ENCODE peak calls at places on chromosomes 6 and 20, in ten cellular contexts. One of them, this sample, is unnamed.

GRCh38 chr20:3889489-3890409 is 562 bp downstream of the PANK2 start:
- DNase-seq in Calu3: peak
- DNase-seq in cardiac muscle cell: peak
- DNase-seq in endothelial cell: peak
- DNase-seq in HFF-Myc: no peak
- DNase-seq in A549: peak
- DNase-seq in brain microvascular endothelial cell: no peak
- DNase-seq in HepG2: peak
- DNase-seq in heart left ventricle: peak
- DNase-seq in gastrocnemius medialis: peak
- DNase-seq in this sample: no peak

GRCh38 chr6:142846883-142847287 is 98.1 kb downstream of the HIVEP2 start:
- DNase-seq in endothelial cell: no peak
- DNase-seq in Calu3: no peak
- DNase-seq in brain microvascular endothelial cell: peak
- DNase-seq in cardiac muscle cell: no peak
- DNase-seq in heart left ventricle: no peak
- DNase-seq in HepG2: peak
- DNase-seq in A549: peak
- DNase-seq in gastrocnemius medialis: peak
- DNase-seq in HFF-Myc: peak
- DNase-seq in this sample: peak

GRCh38 chr20:38805958-38806854 is 709 bp downstream of the PPP1R16B start:
- DNase-seq in HFF-Myc: no peak
- DNase-seq in heart left ventricle: peak
- DNase-seq in brain microvascular endothelial cell: no peak
- DNase-seq in endothelial cell: peak
- DNase-seq in Calu3: peak
- DNase-seq in cardiac muscle cell: peak
- DNase-seq in A549: no peak
- DNase-seq in gastrocnemius medialis: no peak
- DNase-seq in HepG2: no peak
- DNase-seq in this sample: no peak

GRCh38 chr6:56699066-56699654 is 56.5 kb upstream of the DST start:
- DNase-seq in A549: no peak
- DNase-seq in cardiac muscle cell: no peak
- DNase-seq in HepG2: peak
- DNase-seq in endothelial cell: no peak
- DNase-seq in Calu3: no peak
- DNase-seq in heart left ventricle: no peak
- DNase-seq in gastrocnemius medialis: no peak
- DNase-seq in brain microvascular endothelial cell: no peak
- DNase-seq in HFF-Myc: no peak
- DNase-seq in this sample: no peak

GRCh38 chr6:109894181-109894580 is 83.9 kb upstream of the GPR6 start:
- DNase-seq in A549: no peak
- DNase-seq in HFF-Myc: no peak
- DNase-seq in cardiac muscle cell: no peak
- DNase-seq in heart left ventricle: no peak
- DNase-seq in HepG2: no peak
- DNase-seq in endothelial cell: no peak
- DNase-seq in gastrocnemius medialis: no peak
- DNase-seq in Calu3: no peak
- DNase-seq in brain microvascular endothelial cell: no peak
- DNase-seq in this sample: no peak

GRCh38 chr6:17995414-17995813 is 8.0 kb upstream of the KIF13A start:
- DNase-seq in HFF-Myc: no peak
- DNase-seq in brain microvascular endothelial cell: no peak
- DNase-seq in HepG2: no peak
- DNase-seq in endothelial cell: no peak
- DNase-seq in A549: no peak
- DNase-seq in cardiac muscle cell: no peak
- DNase-seq in heart left ventricle: no peak
- DNase-seq in Calu3: no peak
- DNase-seq in gastrocnemius medialis: no peak
- DNase-seq in this sample: no peak

GRCh38 chr6:36120539-36120938 is 9.8 kb upstream of the MAPK13 start:
- DNase-seq in gastrocnemius medialis: no peak
- DNase-seq in brain microvascular endothelial cell: no peak
- DNase-seq in A549: no peak
- DNase-seq in HepG2: no peak
- DNase-seq in Calu3: no peak
- DNase-seq in HFF-Myc: no peak
- DNase-seq in cardiac muscle cell: no peak
- DNase-seq in heart left ventricle: no peak
- DNase-seq in endothelial cell: no peak
- DNase-seq in this sample: no peak

GRCh38 chr6:166987930-166988329 is 11.3 kb upstream of the CEP43 start:
- DNase-seq in cardiac muscle cell: no peak
- DNase-seq in gastrocnemius medialis: no peak
- DNase-seq in HFF-Myc: no peak
- DNase-seq in heart left ventricle: no peak
- DNase-seq in brain microvascular endothelial cell: no peak
- DNase-seq in A549: no peak
- DNase-seq in Calu3: no peak
- DNase-seq in endothelial cell: no peak
- DNase-seq in HepG2: no peak
- DNase-seq in this sample: no peak

GRCh38 chr20:50595988-50596693 is 86.0 kb downstream of the PTPN1 start:
- DNase-seq in HepG2: no peak
- DNase-seq in Calu3: no peak
- DNase-seq in heart left ventricle: peak
- DNase-seq in HFF-Myc: no peak
- DNase-seq in brain microvascular endothelial cell: no peak
- DNase-seq in A549: no peak
- DNase-seq in cardiac muscle cell: no peak
- DNase-seq in endothelial cell: no peak
- DNase-seq in gastrocnemius medialis: no peak
- DNase-seq in this sample: no peak

GRCh38 chr6:159762681-159763293 is 942 bp downstream of the ACAT2 start:
- DNase-seq in brain microvascular endothelial cell: no peak
- DNase-seq in endothelial cell: no peak
- DNase-seq in HepG2: peak
- DNase-seq in HFF-Myc: no peak
- DNase-seq in Calu3: no peak
- DNase-seq in heart left ventricle: no peak
- DNase-seq in cardiac muscle cell: no peak
- DNase-seq in A549: peak
- DNase-seq in gastrocnemius medialis: no peak
- DNase-seq in this sample: no peak

GRCh38 chr6:38996676-38997075 is 51.9 kb upstream of the GLP1R start:
- DNase-seq in endothelial cell: no peak
- DNase-seq in cardiac muscle cell: no peak
- DNase-seq in HFF-Myc: no peak
- DNase-seq in brain microvascular endothelial cell: no peak
- DNase-seq in A549: no peak
- DNase-seq in gastrocnemius medialis: no peak
- DNase-seq in heart left ventricle: no peak
- DNase-seq in HepG2: no peak
- DNase-seq in Calu3: no peak
- DNase-seq in this sample: no peak

GRCh38 chr6:56349196-56349595 is 101.8 kb upstream of the COL21A1 start:
- DNase-seq in heart left ventricle: no peak
- DNase-seq in HFF-Myc: no peak
- DNase-seq in A549: no peak
- DNase-seq in brain microvascular endothelial cell: no peak
- DNase-seq in Calu3: no peak
- DNase-seq in gastrocnemius medialis: no peak
- DNase-seq in endothelial cell: no peak
- DNase-seq in HepG2: no peak
- DNase-seq in cardiac muscle cell: no peak
- DNase-seq in this sample: no peak

GRCh38 chr6:558089-558488 is 98.8 kb downstream of the HUS1B start:
- DNase-seq in gastrocnemius medialis: no peak
- DNase-seq in heart left ventricle: no peak
- DNase-seq in A549: no peak
- DNase-seq in brain microvascular endothelial cell: no peak
- DNase-seq in endothelial cell: no peak
- DNase-seq in cardiac muscle cell: no peak
- DNase-seq in Calu3: no peak
- DNase-seq in HFF-Myc: no peak
- DNase-seq in HepG2: no peak
- DNase-seq in this sample: no peak
- TF ChIP-seq CTCF in gastrocnemius medialis: no peak
- TF ChIP-seq CTCF in heart left ventricle: no peak
- TF ChIP-seq CTCF in A549: peak
- TF ChIP-seq CTCF in brain microvascular endothelial cell: no peak
- TF ChIP-seq CTCF in endothelial cell: no peak
- TF ChIP-seq CTCF in cardiac muscle cell: peak
- TF ChIP-seq CTCF in Calu3: no peak
- TF ChIP-seq CTCF in HFF-Myc: no peak
- TF ChIP-seq CTCF in HepG2: no peak
- TF ChIP-seq CTCF in this sample: peak

GRCh38 chr20:41365785-41366545 is 653 bp downstream of the EMILIN3 start:
- DNase-seq in heart left ventricle: no peak
- DNase-seq in A549: no peak
- DNase-seq in Calu3: no peak
- DNase-seq in gastrocnemius medialis: no peak
- DNase-seq in cardiac muscle cell: peak
- DNase-seq in HepG2: no peak
- DNase-seq in brain microvascular endothelial cell: no peak
- DNase-seq in HFF-Myc: no peak
- DNase-seq in endothelial cell: no peak
- DNase-seq in this sample: no peak

GRCh38 chr20:41362748-41363140 is 3.9 kb downstream of the EMILIN3 start:
- DNase-seq in heart left ventricle: peak
- DNase-seq in HFF-Myc: no peak
- DNase-seq in cardiac muscle cell: no peak
- DNase-seq in brain microvascular endothelial cell: no peak
- DNase-seq in A549: no peak
- DNase-seq in HepG2: no peak
- DNase-seq in endothelial cell: no peak
- DNase-seq in Calu3: no peak
- DNase-seq in gastrocnemius medialis: no peak
- DNase-seq in this sample: no peak

GRCh38 chr20:41364967-41365765 is 1.5 kb downstream of the EMILIN3 start:
- DNase-seq in endothelial cell: no peak
- DNase-seq in HFF-Myc: no peak
- DNase-seq in A549: no peak
- DNase-seq in heart left ventricle: no peak
- DNase-seq in brain microvascular endothelial cell: no peak
- DNase-seq in HepG2: no peak
- DNase-seq in gastrocnemius medialis: no peak
- DNase-seq in cardiac muscle cell: no peak
- DNase-seq in Calu3: no peak
- DNase-seq in this sample: no peak

GRCh38 chr20:41363601-41364000 is 3.0 kb downstream of the EMILIN3 start:
- DNase-seq in HepG2: no peak
- DNase-seq in brain microvascular endothelial cell: no peak
- DNase-seq in heart left ventricle: no peak
- DNase-seq in Calu3: no peak
- DNase-seq in HFF-Myc: no peak
- DNase-seq in cardiac muscle cell: no peak
- DNase-seq in A549: no peak
- DNase-seq in endothelial cell: no peak
- DNase-seq in gastrocnemius medialis: no peak
- DNase-seq in this sample: no peak

DNA sequence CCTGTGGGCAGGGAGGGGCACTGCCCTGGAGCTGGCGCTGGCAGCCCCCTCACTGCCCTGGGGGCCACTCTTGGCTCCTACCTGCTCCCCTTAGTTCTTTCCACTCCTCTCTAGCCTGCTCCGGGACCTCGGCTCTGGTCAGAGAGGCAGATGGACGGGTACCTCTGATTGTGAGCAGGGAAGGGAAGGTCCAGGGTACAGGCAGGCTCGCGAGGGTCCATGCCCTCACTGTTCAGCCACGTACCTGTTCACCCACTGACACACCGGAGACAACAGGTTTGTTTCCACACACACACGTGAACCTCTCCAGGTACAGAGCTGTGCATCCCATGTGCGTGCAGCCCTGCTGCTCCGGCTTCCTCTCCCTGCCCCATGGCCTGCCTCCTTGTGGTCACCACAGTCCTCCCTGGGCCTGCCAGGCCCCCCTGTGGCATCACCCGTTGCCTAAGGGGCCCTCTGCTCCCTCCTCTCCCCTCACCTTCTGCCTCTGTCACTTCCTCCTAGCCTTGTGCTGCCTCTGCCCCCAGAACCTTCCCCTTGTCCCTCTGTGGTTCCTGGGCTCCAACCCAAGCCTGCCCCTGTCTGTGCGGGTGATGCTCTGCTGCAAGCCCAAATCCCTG is 2.3 kb downstream of the EMILIN3 start:
- DNase-seq in brain microvascular endothelial cell: no peak
- DNase-seq in HepG2: no peak
- DNase-seq in A549: no peak
- DNase-seq in heart left ventricle: no peak
- DNase-seq in gastrocnemius medialis: no peak
- DNase-seq in HFF-Myc: no peak
- DNase-seq in Calu3: no peak
- DNase-seq in cardiac muscle cell: no peak
- DNase-seq in endothelial cell: no peak
- DNase-seq in this sample: no peak
- TF ChIP-seq CTCF in brain microvascular endothelial cell: peak
- TF ChIP-seq CTCF in HepG2: peak
- TF ChIP-seq CTCF in A549: no peak
- TF ChIP-seq CTCF in heart left ventricle: no peak
- TF ChIP-seq CTCF in gastrocnemius medialis: no peak
- TF ChIP-seq CTCF in HFF-Myc: peak
- TF ChIP-seq CTCF in Calu3: no peak
- TF ChIP-seq CTCF in cardiac muscle cell: no peak
- TF ChIP-seq CTCF in endothelial cell: no peak
- TF ChIP-seq CTCF in this sample: peak

GRCh38 chr6:97963148-97963680 is 680.2 kb upstream of the MMS22L start:
- DNase-seq in brain microvascular endothelial cell: no peak
- DNase-seq in endothelial cell: no peak
- DNase-seq in HFF-Myc: no peak
- DNase-seq in cardiac muscle cell: no peak
- DNase-seq in gastrocnemius medialis: no peak
- DNase-seq in Calu3: no peak
- DNase-seq in heart left ventricle: no peak
- DNase-seq in A549: no peak
- DNase-seq in HepG2: no peak
- DNase-seq in this sample: peak

GRCh38 chr6:97958143-97958542 is 675.1 kb upstream of the MMS22L start:
- DNase-seq in A549: peak
- DNase-seq in endothelial cell: no peak
- DNase-seq in Calu3: no peak
- DNase-seq in HepG2: no peak
- DNase-seq in gastrocnemius medialis: peak
- DNase-seq in cardiac muscle cell: no peak
- DNase-seq in heart left ventricle: no peak
- DNase-seq in HFF-Myc: no peak
- DNase-seq in brain microvascular endothelial cell: no peak
- DNase-seq in this sample: peak
- TF ChIP-seq CTCF in A549: no peak
- TF ChIP-seq CTCF in endothelial cell: no peak
- TF ChIP-seq CTCF in Calu3: no peak
- TF ChIP-seq CTCF in HepG2: no peak
- TF ChIP-seq CTCF in gastrocnemius medialis: no peak
- TF ChIP-seq CTCF in cardiac muscle cell: no peak
- TF ChIP-seq CTCF in heart left ventricle: no peak
- TF ChIP-seq CTCF in HFF-Myc: no peak
- TF ChIP-seq CTCF in brain microvascular endothelial cell: no peak
- TF ChIP-seq CTCF in this sample: peak

GRCh38 chr6:106807946-106808611 is 166.4 kb downstream of the CD24 start:
- DNase-seq in HepG2: peak
- DNase-seq in endothelial cell: no peak
- DNase-seq in Calu3: no peak
- DNase-seq in brain microvascular endothelial cell: no peak
- DNase-seq in HFF-Myc: no peak
- DNase-seq in A549: no peak
- DNase-seq in cardiac muscle cell: no peak
- DNase-seq in heart left ventricle: no peak
- DNase-seq in gastrocnemius medialis: no peak
- DNase-seq in this sample: no peak
- TF ChIP-seq CTCF in HepG2: peak
- TF ChIP-seq CTCF in endothelial cell: no peak
- TF ChIP-seq CTCF in Calu3: no peak
- TF ChIP-seq CTCF in brain microvascular endothelial cell: no peak
- TF ChIP-seq CTCF in HFF-Myc: no peak
- TF ChIP-seq CTCF in A549: peak
- TF ChIP-seq CTCF in cardiac muscle cell: no peak
- TF ChIP-seq CTCF in heart left ventricle: no peak
- TF ChIP-seq CTCF in gastrocnemius medialis: no peak
- TF ChIP-seq CTCF in this sample: no peak

GRCh38 chr20:9974324-9974723 is 60.5 kb upstream of the ANKEF1 start:
- DNase-seq in HFF-Myc: no peak
- DNase-seq in brain microvascular endothelial cell: no peak
- DNase-seq in gastrocnemius medialis: no peak
- DNase-seq in HepG2: no peak
- DNase-seq in heart left ventricle: no peak
- DNase-seq in Calu3: no peak
- DNase-seq in endothelial cell: no peak
- DNase-seq in cardiac muscle cell: no peak
- DNase-seq in A549: no peak
- DNase-seq in this sample: no peak
- TF ChIP-seq CTCF in HFF-Myc: peak
- TF ChIP-seq CTCF in brain microvascular endothelial cell: peak
- TF ChIP-seq CTCF in gastrocnemius medialis: no peak
- TF ChIP-seq CTCF in HepG2: no peak
- TF ChIP-seq CTCF in heart left ventricle: no peak
- TF ChIP-seq CTCF in Calu3: no peak
- TF ChIP-seq CTCF in endothelial cell: no peak
- TF ChIP-seq CTCF in cardiac muscle cell: no peak
- TF ChIP-seq CTCF in A549: no peak
- TF ChIP-seq CTCF in this sample: peak